ENCODE peak calls at places on chromosomes 13 and 19, in four cellular contexts. T, A, N and R are unnamed samples.

GRCh38 chr19:850221-850978 is 1.7 kb upstream of the ELANE start:
- DNase-seq in T (no peak), A (no peak), N (no peak), R (peak)

GRCh38 chr13:102333320-102334181 is 68.3 kb downstream of the FGF14 start:
- DNase-seq in T (no peak), A (no peak), N (no peak), R (no peak)

GRCh38 chr13:100112186-100112838 is 23.4 kb downstream of the PCCA start:
- DNase-seq in T (no peak), A (no peak), N (no peak), R (no peak)

GRCh38 chr19:17248011-17248776 is 2.5 kb upstream of the NR2F6 start:
- DNase-seq in T (no peak), A (no peak), N (no peak), R (no peak)

GRCh38 chr13:77537302-77537919 is 1.9 kb downstream of the SCEL start:
- DNase-seq in T (no peak), A (no peak), N (no peak), R (no peak)

GRCh38 chr19:54287456-54287855 is 6.5 kb upstream of the LILRB2 start:
- DNase-seq in T (no peak), A (no peak), N (no peak), R (no peak)

GRCh38 chr13:105972306-105972721 is 563.1 kb downstream of the EFNB2 start:
- DNase-seq in T (no peak), A (no peak), N (no peak), R (no peak)

GRCh38 chr13:47843005-47843404 is 158.1 kb downstream of the SUCLA2 start:
- DNase-seq in T (no peak), A (no peak), N (no peak), R (no peak)

GRCh38 chr19:15137777-15138176 is 30.6 kb downstream of the SYDE1 start:
- DNase-seq in T (no peak), A (no peak), N (no peak), R (no peak)

GRCh38 chr13:22047082-22047784 is 376.4 kb downstream of the FGF9 start:
- DNase-seq in T (no peak), A (no peak), N (no peak), R (no peak)

GRCh38 chr13:28173793-28174192 is 35.4 kb downstream of the PAN3 start:
- DNase-seq in T (no peak), A (no peak), N (no peak), R (no peak)

GRCh38 chr19:1387684-1388636 is 4.3 kb downstream of the NDUFS7 start:
- DNase-seq in T (no peak), A (no peak), N (no peak), R (peak)

GRCh38 chr13:20161275-20161950 is 561 bp upstream of the GJA3 start:
- DNase-seq in T (peak), A (peak), N (no peak), R (no peak)

GRCh38 chr19:42378225-42378929 is 11.7 kb downstream of the CNFN start:
- DNase-seq in T (no peak), A (no peak), N (no peak), R (no peak)

GRCh38 chr13:43783820-43784219 is 3.0 kb downstream of the ENOX1 start:
- DNase-seq in T (no peak), A (no peak), N (no peak), R (no peak)

GRCh38 chr19:33462112-33462726 is 59.4 kb downstream of the PEPD start:
- DNase-seq in T (no peak), A (no peak), N (no peak), R (no peak)

GRCh38 chr13:24306632-24307031 is 2.7 kb upstream of the C1QTNF9 start:
- DNase-seq in T (no peak), A (no peak), N (peak), R (peak)

GRCh38 chr19:48614436-48615144 is at the start of gene FAM83E:
- DNase-seq in T (no peak), A (no peak), N (no peak), R (peak)

GRCh38 chr13:33139186-33139585 is 123.0 kb downstream of the KL start:
- DNase-seq in T (no peak), A (no peak), N (no peak), R (no peak)

GRCh38 chr13:108827637-108828036 is 198.2 kb downstream of the MYO16 start:
- DNase-seq in T (no peak), A (no peak), N (no peak), R (no peak)

GRCh38 chr13:27101847-27102246 is 69.8 kb downstream of the USP12 start:
- DNase-seq in T (no peak), A (no peak), N (no peak), R (no peak)

GRCh38 chr13:73412933-73413332 is 354.1 kb downstream of the KLF5 start:
- DNase-seq in T (no peak), A (no peak), N (no peak), R (no peak)

GRCh38 chr13:69579351-69579750 is 528.3 kb upstream of the ATXN8OS start:
- DNase-seq in T (no peak), A (no peak), N (no peak), R (no peak)

GRCh38 chr19:12224676-12225075 is 61.8 kb downstream of the ZNF136 start:
- DNase-seq in T (no peak), A (no peak), N (no peak), R (no peak)

GRCh38 chr13:30071890-30072817 is 221.7 kb upstream of the UBL3 start:
- DNase-seq in T (no peak), A (no peak), N (no peak), R (no peak)

GRCh38 chr19:46513461-46514236 is 18.0 kb upstream of the PNMA8B start:
- DNase-seq in T (no peak), A (peak), N (peak), R (peak)

GRCh38 chr13:51221674-51222509 is at the start of gene FAM124A:
- DNase-seq in T (no peak), A (no peak), N (no peak), R (no peak)

GRCh38 chr19:44757735-44758505 is 9.4 kb downstream of the BCL3 start:
- DNase-seq in T (no peak), A (no peak), N (no peak), R (no peak)

GRCh38 chr19:1155352-1156304 is 18.4 kb downstream of the SBNO2 start:
- DNase-seq in T (no peak), A (no peak), N (no peak), R (no peak)

GRCh38 chr19:48556163-48556562 is 4.2 kb downstream of the SULT2B1 start:
- DNase-seq in T (no peak), A (no peak), N (no peak), R (no peak)

GRCh38 chr19:50720181-50720920 is 749 bp upstream of the SHANK1 start:
- DNase-seq in T (no peak), A (no peak), N (no peak), R (no peak)

GRCh38 chr19:19644054-19644388 is 564 bp upstream of the GMIP start:
- DNase-seq in T (no peak), A (no peak), N (no peak), R (no peak)

GRCh38 chr13:52010890-52011689 is at the start of gene ATP7B:
- DNase-seq in T (no peak), A (peak), N (no peak), R (no peak)

GRCh38 chr19:29662604-29663404 is 2.5 kb upstream of the PLEKHF1 start:
- DNase-seq in T (no peak), A (no peak), N (peak), R (peak)

GRCh38 chr13:42153371-42153770 is 104.9 kb downstream of the DGKH start:
- DNase-seq in T (no peak), A (no peak), N (no peak), R (no peak)

GRCh38 chr13:30466358-30466714 is 600 bp upstream of the HMGB1 start:
- DNase-seq in T (no peak), A (no peak), N (no peak), R (no peak)

GRCh38 chr13:50732712-50733111 is 110.8 kb downstream of the DLEU7 start:
- DNase-seq in T (no peak), A (no peak), N (peak), R (no peak)